ENCODE peak calls at places on chromosomes 12 and 14, in five cellular contexts. M is A549, Z is suprapubic skin, J is HepG2, Q is SK-N-SH. I is an unnamed sample.

GRCh38 chr12:102814691-102815367 is 102.2 kb downstream of the PAH start:
- DNase-seq in J (no peak), Z (no peak), Q (no peak), M (no peak), I (no peak)

GRCh38 chr12:95118138-95118787 is 44.8 kb upstream of the NR2C1 start:
- DNase-seq in J (peak; percentile 62), Z (no peak), Q (no peak), M (peak; percentile 80), I (no peak)

GRCh38 chr14:69183735-69184134 is 7.6 kb upstream of the EXD2 start:
- DNase-seq in M (no peak), Z (no peak), Q (no peak), J (peak; percentile 15), I (no peak)

GRCh38 chr14:59321184-59321952 is 132.9 kb downstream of the DAAM1 start:
- DNase-seq in J (no peak), M (no peak), Z (no peak), Q (no peak), I (no peak)

GRCh38 chr12:108400900-108401480 is 61.9 kb upstream of the CMKLR1 start:
- DNase-seq in M (no peak), Q (no peak), J (no peak), Z (no peak), I (no peak)

GRCh38 chr12:69415471-69416275 is 54.5 kb upstream of the FRS2 start:
- DNase-seq in M (peak; percentile 69), J (peak; percentile 68), Z (no peak), Q (peak; percentile 55), I (peak; percentile 69)

GRCh38 chr14:71089974-71090373 is 182.7 kb downstream of the PCNX1 start:
- DNase-seq in J (no peak), Z (no peak), M (no peak), Q (no peak), I (no peak)

GRCh38 chr12:24798335-24798734 is 150.6 kb downstream of the BCAT1 start:
- DNase-seq in J (no peak), Z (no peak), Q (no peak), M (no peak), I (no peak)

GRCh38 chr12:113867258-113867657 is 98.9 kb downstream of the RBM19 start:
- DNase-seq in J (peak; percentile 13), Z (no peak), Q (peak; percentile 60), M (peak; percentile 27), I (no peak)

GRCh38 chr14:61720302-61720677 is 25.0 kb downstream of the HIF1A start:
- DNase-seq in J (no peak), M (no peak), Z (no peak), Q (no peak), I (no peak)

GRCh38 chr12:95705143-95705542 is 85.4 kb downstream of the NTN4 start:
- DNase-seq in M (no peak), J (no peak), Z (no peak), Q (no peak), I (no peak)

GRCh38 chr14:105092912-105093425 is 27.7 kb upstream of the GPR132 start:
- DNase-seq in Q (peak; percentile 92), J (no peak), M (peak; percentile 85), Z (peak; percentile 73), I (peak; percentile 86)

DNA sequence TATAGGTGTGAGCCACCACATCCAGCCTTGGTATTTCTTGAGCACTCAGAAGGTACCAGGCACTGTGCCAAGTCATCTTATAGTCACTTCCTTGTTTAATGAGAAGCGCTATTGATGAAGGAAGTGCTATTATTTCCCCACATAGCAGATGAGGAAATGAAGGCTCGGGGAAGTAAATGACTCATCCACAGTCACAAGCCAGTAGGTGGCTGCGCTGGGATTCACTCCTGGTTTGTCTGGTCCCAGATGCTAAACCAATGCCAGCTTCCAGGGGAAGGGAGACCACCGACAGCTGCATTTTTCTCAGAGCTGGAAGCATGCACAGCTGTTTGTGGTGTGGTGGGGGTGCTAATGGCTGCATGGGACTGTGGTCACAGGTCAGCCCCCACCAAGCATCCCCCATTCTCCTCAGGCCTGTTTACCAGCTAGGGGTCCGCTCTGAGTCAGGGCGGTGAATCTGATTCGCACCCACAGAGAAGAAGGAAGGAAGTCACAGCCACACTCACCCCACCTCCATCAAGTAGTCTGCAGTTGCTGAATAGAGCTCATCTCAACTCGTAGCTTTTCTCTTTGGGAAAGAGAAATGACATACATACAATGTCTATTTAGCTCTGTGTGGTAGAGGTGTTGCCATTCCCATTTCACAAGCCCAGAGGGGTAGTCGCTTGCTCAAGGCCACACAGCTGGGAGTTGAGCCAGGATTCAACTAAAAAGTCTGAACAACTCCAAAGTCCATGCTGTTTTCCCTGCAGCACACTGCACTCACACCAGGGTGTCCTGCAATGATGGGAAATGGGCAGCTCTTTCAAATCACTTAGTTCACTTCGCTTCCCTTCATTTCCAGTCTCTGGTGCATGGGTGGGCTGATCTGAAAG is 6.3 kb upstream of the LTBP2 start:
- DNase-seq in Z (no peak), Q (no peak), J (peak; percentile 90), M (peak; percentile 80), I (no peak)
- H3K4me1 ChIP-seq in Z (peaks cover 73% of the 10 kb centered on the region), Q (peaks cover 63% of the 10 kb centered on the region), J (peaks cover 62% of the 10 kb centered on the region), M (peaks cover 81% of the 10 kb centered on the region), I (peaks cover 16% of the 10 kb centered on the region)

GRCh38 chr12:66915312-66915904 is 236.5 kb upstream of the GRIP1 start:
- DNase-seq in Z (no peak), J (no peak), Q (no peak), M (no peak), I (no peak)
- TF ChIP-seq EP300 in Z (no peak), J (no peak), Q (no peak), M (no peak), I (no peak)

DNA sequence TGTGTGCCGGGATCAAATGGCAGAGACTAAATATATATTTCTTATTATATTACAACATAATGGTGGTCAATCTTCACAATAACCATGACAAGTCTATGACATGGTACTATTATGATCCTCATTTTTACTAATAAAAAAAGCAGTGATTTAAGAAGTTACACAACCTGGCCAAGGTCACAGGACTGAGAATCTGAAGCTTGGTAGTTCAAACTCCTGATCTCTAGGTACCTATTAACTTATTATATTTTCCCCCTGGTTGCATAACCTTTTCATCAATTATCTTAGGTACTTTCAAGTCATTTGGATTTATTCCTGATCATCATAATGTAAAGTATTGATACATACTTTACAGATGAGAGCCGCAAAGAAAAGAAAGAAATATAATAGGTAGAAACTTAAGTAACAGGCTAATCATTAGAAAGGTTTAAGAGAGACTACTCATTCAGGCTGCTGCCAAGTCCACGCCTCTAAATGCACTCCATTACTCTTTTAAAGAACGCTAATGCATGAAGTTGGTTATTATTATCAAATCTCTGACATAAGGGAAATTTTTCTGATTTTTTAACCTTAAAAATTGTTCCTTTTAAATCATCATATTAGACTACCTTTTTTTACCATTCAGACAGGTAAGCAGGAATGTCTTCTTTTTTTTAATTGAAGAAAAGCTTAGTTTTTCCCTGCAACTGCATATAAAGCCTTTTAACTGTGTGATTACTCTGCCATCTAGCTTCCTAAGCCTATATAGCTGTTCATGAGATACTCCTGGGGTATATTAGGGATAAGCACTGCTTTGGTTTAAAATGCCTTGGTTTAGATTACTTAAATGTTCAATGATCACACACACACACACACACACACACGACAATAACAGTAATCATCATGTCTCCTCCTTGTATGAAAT is 35.6 kb downstream of the RPS29 start:
- DNase-seq in Q (peak; percentile 26), J (peak; percentile 12), Z (no peak), M (peak; percentile 28), I (no peak)
- TF ChIP-seq CTCF in Q (peak; percentile 45), J (peak; percentile 45), Z (no peak), M (peak; percentile 52), I (no peak)

GRCh38 chr14:76928301-76928700 is 100.2 kb downstream of the IRF2BPL start:
- DNase-seq in Z (no peak), J (no peak), Q (no peak), M (no peak), I (no peak)
- H3K4me1 ChIP-seq in Z (peaks cover 60% of the 10 kb centered on the region), J (peaks cover 20% of the 10 kb centered on the region), Q (peaks cover 32% of the 10 kb centered on the region), M (peaks cover 31% of the 10 kb centered on the region), I (peaks cover 31% of the 10 kb centered on the region)